ENCODE peak calls at places on chromosomes 7 and 10, in seven cellular contexts. V is AG04450, C is BJ, N is neural progenitor cell, O is GM12865, R is left ventricle myocardium inferior, S is foreskin fibroblast. U is an unnamed sample.

GRCh38 chr10:105797234-105797890 is 1156.3 kb downstream of the SORCS3 start:
- DNase-seq in O (peak; percentile 58), N (peak; percentile 54), R (no peak), C (no peak), S (peak; percentile 40), V (no peak), U (no peak)

GRCh38 chr7:2668401-2668800 is 19.6 kb upstream of the AMZ1 start:
- DNase-seq in O (no peak), S (peak; percentile 52), V (peak; percentile 85), N (no peak), C (no peak), R (no peak), U (no peak)

GRCh38 chr7:38748056-38748610 is 117.0 kb upstream of the AMPH start:
- DNase-seq in C (no peak), V (no peak), N (peak; percentile 23), S (peak; percentile 37), R (no peak), O (no peak), U (no peak)

GRCh38 chr10:665579-666091 is 23.8 kb downstream of the DIP2C start:
- DNase-seq in S (no peak), O (no peak), N (no peak), V (peak; percentile 59), C (no peak), R (peak; percentile 49), U (no peak)

GRCh38 chr10:112804036-112804435 is 146.0 kb upstream of the TCF7L2 start:
- DNase-seq in O (no peak), C (no peak), R (no peak), V (no peak), N (peak; percentile 34), S (no peak), U (no peak)

GRCh38 chr7:102883098-102883860 is 29.5 kb upstream of the LRRC17 start:
- DNase-seq in V (no peak), O (no peak), N (no peak), S (peak; percentile 62), R (no peak), C (no peak), U (no peak)

GRCh38 chr7:110852156-110852858 is 238.6 kb upstream of the LRRN3 start:
- DNase-seq in S (peak; percentile 16), R (no peak), C (no peak), O (no peak), N (no peak), V (no peak), U (no peak)

GRCh38 chr10:121216295-121216694 is 365.1 kb downstream of the WDR11 start:
- DNase-seq in N (no peak), V (no peak), R (no peak), O (no peak), S (no peak), C (no peak), U (no peak)

GRCh38 chr10:44457259-44457658 is 72.4 kb upstream of the CXCL12 start:
- DNase-seq in R (no peak), V (no peak), N (no peak), C (no peak), S (no peak), O (no peak), U (no peak)

GRCh38 chr10:86234553-86235270 is 131.9 kb downstream of the GRID1 start:
- DNase-seq in C (no peak), N (peak; percentile 40), O (no peak), R (no peak), V (no peak), S (no peak), U (no peak)

GRCh38 chr10:32332299-32332750 is 14.6 kb downstream of the EPC1 start:
- DNase-seq in V (no peak), R (no peak), S (peak; percentile 52), N (no peak), O (peak; percentile 86), C (peak; percentile 6), U (peak; percentile 73)

GRCh38 chr7:53070883-53071282 is 35.5 kb downstream of the POM121L12 start:
- DNase-seq in S (no peak), O (no peak), C (no peak), V (no peak), R (no peak), N (no peak), U (no peak)

GRCh38 chr7:38169862-38170261 is 8.2 kb upstream of the STARD3NL start:
- DNase-seq in C (no peak), N (no peak), R (no peak), S (peak; percentile 94), O (peak; percentile 79), V (no peak), U (no peak)

GRCh38 chr10:22259280-22259679 is 41.5 kb upstream of the EBLN1 start:
- DNase-seq in O (peak; percentile 50), S (peak; percentile 18), R (no peak), C (no peak), N (peak; percentile 33), V (no peak), U (no peak)

GRCh38 chr7:1505731-1506550 is 1.8 kb upstream of the INTS1 start:
- DNase-seq in V (no peak), C (no peak), S (no peak), N (no peak), R (no peak), O (peak; percentile 34), U (no peak)

GRCh38 chr7:28107960-28108359 is 72.6 kb downstream of the JAZF1 start:
- DNase-seq in O (no peak), V (no peak), C (no peak), N (no peak), R (no peak), S (peak; percentile 57), U (no peak)

GRCh38 chr10:5557799-5558771 is 33.3 kb downstream of the CALML3 start:
- DNase-seq in C (no peak), N (peak; percentile 37), S (no peak), O (no peak), R (no peak), V (no peak), U (no peak)
- H3K4me3 ChIP-seq in C (no peak overlapping the region), N (no peak overlapping the region), S (no peak overlapping the region), O (no peak overlapping the region), R (no peak overlapping the region), V (no peak overlapping the region), U (no peak overlapping the region)

GRCh38 chr10:113856563-113856962 is 2.1 kb downstream of the NHLRC2 start:
- DNase-seq in O (peak; percentile 20), R (no peak), C (no peak), N (no peak), V (no peak), S (peak; percentile 11), U (no peak)
- H3K4me3 ChIP-seq in O (peak overlapping the region; percentile 82), R (peak overlapping the region; percentile 93), C (no peak overlapping the region), N (peak overlapping the region; percentile 86), V (peak overlapping the region; percentile 87), S (peak overlapping the region; percentile 90), U (peak overlapping the region; percentile 100)

GRCh38 chr10:13716161-13717071 is 129.7 kb downstream of the PRPF18 start:
- DNase-seq in O (no peak), N (no peak), S (peak; percentile 92), V (peak; percentile 74), R (peak; percentile 50), C (no peak), U (no peak)

GRCh38 chr10:13717936-13718772 is 131.4 kb downstream of the PRPF18 start:
- DNase-seq in R (peak; percentile 86), V (peak; percentile 89), N (no peak), S (peak; percentile 95), C (no peak), O (peak; percentile 57), U (no peak)

GRCh38 chr10:13718820-13719219 is 132.1 kb downstream of the PRPF18 start:
- DNase-seq in R (no peak), V (no peak), C (no peak), S (no peak), N (no peak), O (no peak), U (no peak)

GRCh38 chr10:13719411-13719810 is 132.6 kb downstream of the PRPF18 start:
- DNase-seq in R (no peak), C (no peak), V (no peak), O (no peak), N (no peak), S (no peak), U (no peak)

GRCh38 chr10:13717571-13717935 is 130.8 kb downstream of the PRPF18 start:
- DNase-seq in O (no peak), C (no peak), R (no peak), N (no peak), V (no peak), S (no peak), U (no peak)
- H3K4me3 ChIP-seq in O (no peak overlapping the region), C (no peak overlapping the region), R (peak overlapping the region; percentile 61), N (no peak overlapping the region), V (no peak overlapping the region), S (no peak overlapping the region), U (no peak overlapping the region)

GRCh38 chr7:66631471-66631870 is 2.8 kb downstream of the KCTD7 start:
- DNase-seq in N (no peak), V (no peak), O (peak; percentile 26), S (no peak), C (no peak), R (no peak), U (no peak)

GRCh38 chr7:66628361-66629221 is at the start of gene KCTD7:
- DNase-seq in S (peak; percentile 100), N (peak; percentile 99), C (peak; percentile 86), O (peak; percentile 99), V (peak; percentile 96), R (peak; percentile 98), U (peak; percentile 85)

GRCh38 chr7:66629659-66630058 is 978 bp downstream of the KCTD7 start:
- DNase-seq in R (no peak), N (no peak), V (no peak), S (no peak), C (no peak), O (no peak), U (no peak)

GRCh38 chr7:66629222-66629658 is 559 bp downstream of the KCTD7 start:
- DNase-seq in O (peak; percentile 24), R (no peak), V (no peak), N (peak; percentile 62), S (peak; percentile 16), C (no peak), U (no peak)

DNA sequence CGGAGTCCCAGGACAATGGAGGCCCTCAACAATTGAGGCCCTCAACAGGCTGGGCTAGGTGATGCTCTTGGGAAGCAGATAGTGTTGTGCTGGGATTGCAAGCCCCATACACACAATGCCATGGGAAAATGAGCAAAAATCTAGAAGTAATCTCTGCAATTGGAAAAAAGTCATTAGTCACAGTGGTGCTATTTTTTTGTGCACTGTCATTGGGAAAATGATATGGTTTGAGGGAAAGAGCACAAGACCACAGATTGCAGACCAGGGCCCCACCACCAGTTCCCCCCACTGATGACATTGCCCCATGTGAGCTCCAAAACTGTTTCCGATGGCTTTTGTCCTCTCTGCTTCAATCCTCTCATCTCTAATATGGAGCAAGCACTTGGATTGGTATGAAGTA is 1.8 kb downstream of the KCTD7 start:
- DNase-seq in N (no peak), S (no peak), C (no peak), R (no peak), O (no peak), V (no peak), U (no peak)
- H3K4me3 ChIP-seq in N (no peak overlapping the region), S (no peak overlapping the region), C (no peak overlapping the region), R (no peak overlapping the region), O (no peak overlapping the region), V (no peak overlapping the region), U (no peak overlapping the region)

GRCh38 chr7:19970514-19970913 is 197.1 kb upstream of the TMEM196 start:
- DNase-seq in O (no peak), C (no peak), S (no peak), R (no peak), N (no peak), V (no peak), U (no peak)
- H3K4me3 ChIP-seq in O (no peak overlapping the region), C (no peak overlapping the region), S (no peak overlapping the region), R (no peak overlapping the region), N (no peak overlapping the region), V (no peak overlapping the region), U (no peak overlapping the region)

GRCh38 chr10:109915566-109915965 is 7.7 kb downstream of the XPNPEP1 start:
- DNase-seq in C (no peak), R (no peak), V (no peak), O (no peak), S (no peak), N (no peak), U (no peak)
- H3K4me3 ChIP-seq in C (no peak overlapping the region), R (no peak overlapping the region), V (no peak overlapping the region), O (no peak overlapping the region), S (no peak overlapping the region), N (no peak overlapping the region), U (no peak overlapping the region)

U was measured in GM12864.